ENCODE peak calls at places on chromosomes 7 and 10, in eight cellular contexts. Z is AG09319, R is thoracic aorta, T is kidney epithelial cell, E is lower lobe of right lung, G is neural crest cell, P is nephron progenitor cell, A is PC-3. U is an unnamed sample.

GRCh38 chr10:42973870-42974692 is 102.8 kb upstream of the RET start:
- DNase-seq in Z (no peak), R (no peak), T (no peak), E (peak; percentile 37), G (no peak), P (no peak), A (no peak), U (no peak)

GRCh38 chr7:34312624-34313023 is 345.4 kb upstream of the NPSR1 start:
- DNase-seq in Z (no peak), R (no peak), T (no peak), E (no peak), G (no peak), P (no peak), A (no peak), U (no peak)

GRCh38 chr7:17557305-17557704 is 258.9 kb downstream of the AHR start:
- DNase-seq in Z (no peak), R (no peak), T (no peak), E (no peak), G (no peak), P (no peak), A (peak; percentile 76), U (no peak)

GRCh38 chr7:98064233-98064632 is 42.4 kb upstream of the LMTK2 start:
- DNase-seq in Z (no peak), R (no peak), T (no peak), E (no peak), G (no peak), P (no peak), A (no peak), U (no peak)

GRCh38 chr7:42964849-42965805 is 33.0 kb downstream of the MRPL32 start:
- DNase-seq in Z (no peak), R (no peak), T (no peak), E (no peak), G (no peak), P (no peak), A (no peak), U (peak; percentile 55)

GRCh38 chr10:27240212-27240890 is at the start of gene ACBD5:
- DNase-seq in Z (peak; percentile 82), R (peak; percentile 73), T (no peak), E (peak; percentile 96), G (peak; percentile 72), P (peak; percentile 82), A (peak; percentile 59), U (peak; percentile 93)

GRCh38 chr7:133830081-133830480 is 297.1 kb upstream of the LRGUK start:
- DNase-seq in Z (no peak), R (no peak), T (no peak), E (no peak), G (no peak), P (no peak), A (no peak), U (no peak)

GRCh38 chr7:81327468-81327867 is 408.6 kb upstream of the SEMA3C start:
- DNase-seq in Z (no peak), R (no peak), T (no peak), E (no peak), G (no peak), P (no peak), A (no peak), U (no peak)

GRCh38 chr7:73899731-73900142 is 38.8 kb downstream of the TMEM270 start:
- DNase-seq in Z (peak; percentile 89), R (peak; percentile 81), T (no peak), E (no peak), G (no peak), P (no peak), A (peak; percentile 64), U (peak; percentile 68)

GRCh38 chr10:79152423-79152817 is 83.7 kb downstream of the ZMIZ1 start:
- DNase-seq in Z (no peak), R (no peak), T (no peak), E (no peak), G (no peak), P (no peak), A (no peak), U (no peak)

DNA sequence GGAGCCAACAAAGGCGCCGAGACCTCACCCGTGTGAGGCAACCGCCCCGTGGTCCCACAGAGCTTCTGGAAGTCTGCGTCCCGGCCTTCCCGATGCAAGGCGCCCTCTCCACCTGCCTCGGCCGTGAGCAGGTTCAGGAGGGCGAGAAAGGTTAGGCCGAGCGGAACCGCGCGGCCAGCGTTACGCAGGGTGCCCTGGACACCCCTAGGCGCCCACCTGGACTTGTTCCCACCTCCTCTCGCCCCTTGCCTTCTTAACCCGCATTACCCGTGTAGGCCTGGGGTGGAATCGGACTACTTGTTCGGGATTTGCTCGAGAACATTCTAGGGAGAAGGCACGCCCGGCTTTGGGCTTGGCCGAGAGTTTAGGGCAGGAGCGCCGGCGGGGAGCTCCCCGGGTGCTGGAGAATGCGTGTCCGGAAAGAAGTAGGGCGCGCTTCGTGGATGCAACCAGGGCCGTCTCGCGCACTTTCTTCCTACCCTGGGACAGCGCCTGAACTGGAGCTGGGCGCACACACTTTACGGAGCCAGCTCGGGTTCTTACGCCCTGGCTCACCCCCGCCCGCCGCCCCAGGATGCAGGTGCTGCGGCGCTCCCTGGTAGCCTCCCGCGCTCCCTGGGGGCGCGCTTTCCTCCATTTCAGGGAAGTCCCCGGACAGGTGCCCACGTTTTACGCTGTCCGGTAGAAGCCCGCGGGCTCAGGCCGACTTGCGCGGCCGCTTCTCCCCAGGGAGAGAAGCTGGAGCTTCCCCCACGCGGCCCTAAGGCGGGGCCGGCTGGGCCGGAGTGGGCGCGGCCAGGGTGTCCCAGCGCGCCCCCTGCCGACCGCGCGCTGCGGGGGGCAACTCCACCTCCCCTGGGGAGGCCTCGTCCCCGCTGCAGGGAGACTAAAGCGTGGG is 74.5 kb downstream of the INSIG1 start:
- DNase-seq in Z (no peak), R (no peak), T (no peak), E (peak; percentile 49), G (no peak), P (no peak), A (no peak), U (no peak)
- TF ChIP-seq CTCF in Z (peak; percentile 15), R (no peak), T (peak; percentile 25), E (peak; percentile 38), G (no peak), P (peak; percentile 28), A (peak; percentile 45), U (no peak)

GRCh38 chr10:71259282-71259681 is 46.9 kb downstream of the UNC5B start:
- DNase-seq in Z (no peak), R (no peak), T (no peak), E (no peak), G (no peak), P (no peak), A (no peak), U (no peak)

GRCh38 chr10:71258446-71259145 is 46.2 kb downstream of the UNC5B start:
- DNase-seq in Z (no peak), R (no peak), T (no peak), E (no peak), G (no peak), P (no peak), A (no peak), U (no peak)

GRCh38 chr10:71260622-71261325 is 48.4 kb downstream of the UNC5B start:
- DNase-seq in Z (no peak), R (no peak), T (peak; percentile 53), E (no peak), G (no peak), P (peak; percentile 50), A (no peak), U (peak; percentile 93)

GRCh38 chr10:71258046-71258445 is 45.7 kb downstream of the UNC5B start:
- DNase-seq in Z (no peak), R (no peak), T (no peak), E (no peak), G (no peak), P (no peak), A (no peak), U (no peak)

DNA sequence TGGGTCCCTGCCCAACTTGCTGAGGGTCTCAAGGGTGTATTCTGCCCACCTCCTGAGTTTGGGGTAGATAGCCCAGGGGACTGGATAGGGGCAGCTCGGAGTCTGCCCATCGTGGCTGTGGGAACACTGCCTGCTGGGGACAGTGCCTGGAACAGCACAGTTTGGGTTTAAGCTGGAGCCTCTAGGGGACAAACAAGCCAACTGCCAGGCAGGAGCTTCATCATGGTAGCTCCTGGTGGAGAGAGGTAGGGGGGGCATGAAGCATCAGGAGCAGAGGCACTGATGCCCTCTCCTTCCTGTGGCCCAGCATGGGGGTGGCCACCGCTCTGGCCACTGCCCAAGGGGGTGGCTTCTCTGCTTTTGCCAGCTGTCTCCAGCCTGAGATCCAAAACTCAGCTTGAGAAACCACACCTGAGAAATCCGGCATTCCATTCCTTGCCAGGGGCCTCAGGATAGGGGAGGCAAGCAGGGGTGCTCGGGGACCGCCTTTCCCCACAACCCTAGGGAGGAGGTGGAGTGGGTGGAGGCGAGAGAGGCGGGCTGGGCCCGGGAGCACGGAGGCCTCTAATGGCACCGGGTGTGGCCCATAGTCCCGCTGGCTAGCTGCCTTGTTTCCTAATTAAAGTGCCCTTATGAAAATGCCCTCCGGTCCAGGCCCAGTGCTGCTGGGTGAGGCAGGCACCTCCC is 47.6 kb downstream of the UNC5B start:
- DNase-seq in Z (no peak), R (no peak), T (no peak), E (no peak), G (no peak), P (no peak), A (no peak), U (peak; percentile 75)
- TF ChIP-seq CTCF in Z (no peak), R (no peak), T (no peak), E (no peak), G (no peak), P (no peak), A (no peak), U (no peak)

GRCh38 chr10:71185209-71185608 is 27.2 kb upstream of the UNC5B start:
- DNase-seq in Z (no peak), R (no peak), T (no peak), E (no peak), G (no peak), P (no peak), A (no peak), U (no peak)

GRCh38 chr10:71187197-71187596 is 25.2 kb upstream of the UNC5B start:
- DNase-seq in Z (no peak), R (no peak), T (no peak), E (no peak), G (no peak), P (no peak), A (no peak), U (no peak)

GRCh38 chr10:71184402-71184801 is 28.0 kb upstream of the UNC5B start:
- DNase-seq in Z (no peak), R (no peak), T (no peak), E (no peak), G (no peak), P (no peak), A (no peak), U (no peak)

GRCh38 chr10:71188201-71188600 is 24.2 kb upstream of the UNC5B start:
- DNase-seq in Z (no peak), R (no peak), T (no peak), E (no peak), G (no peak), P (no peak), A (no peak), U (no peak)

GRCh38 chr10:71187600-71187999 is 24.8 kb upstream of the UNC5B start:
- DNase-seq in Z (no peak), R (no peak), T (no peak), E (no peak), G (no peak), P (no peak), A (no peak), U (peak; percentile 21)
- TF ChIP-seq CTCF in Z (no peak), R (no peak), T (no peak), E (no peak), G (no peak), P (no peak), A (no peak), U (no peak)

DNA sequence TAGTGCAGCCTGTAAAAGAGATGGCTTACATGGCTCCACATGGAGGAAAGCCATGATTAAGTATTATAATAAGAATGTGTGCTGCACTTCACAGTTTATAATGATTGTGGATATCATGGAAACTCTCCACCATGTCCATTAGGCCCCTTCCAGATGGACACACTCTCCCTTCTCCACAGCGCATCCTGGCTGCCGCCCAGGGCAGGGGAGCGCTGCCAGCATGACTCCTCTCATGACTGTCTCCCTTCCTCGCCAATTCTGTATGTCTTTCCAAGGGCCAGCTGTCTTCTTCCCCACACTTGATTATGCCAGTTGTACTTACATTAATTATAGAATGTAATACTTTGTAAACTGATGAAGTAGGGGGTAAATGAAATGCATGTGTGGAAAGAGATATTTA is 259.3 kb upstream of the TMEM72 start:
- DNase-seq in Z (no peak), R (no peak), T (no peak), E (no peak), G (no peak), P (no peak), A (peak; percentile 21), U (peak; percentile 5)
- TF ChIP-seq CTCF in Z (peak; percentile 15), R (no peak), T (no peak), E (no peak), G (no peak), P (no peak), A (no peak), U (no peak)